ENCODE peak calls at places on chromosomes 5 and 9, in eight cellular contexts. P is GM23338, H is HCT116, C is PC-9, I is OCI-LY7, E is PC-3, X is SK-N-SH, W is MM.1S. T is an unnamed sample. For H3K9me2, the result is how much of the 10 kb centered on the place peaks cover.

GRCh38 chr5:151155149-151155776 is 2.3 kb downstream of the ANXA6 start:
- DNase-seq in H (no peak), E (no peak), X (no peak), W (no peak), P (no peak), I (peak), C (no peak), T (no peak)

GRCh38 chr5:169580964-169581363 is 2.6 kb upstream of the SPDL1 start:
- DNase-seq in X (no peak), P (no peak), E (no peak), I (no peak), H (no peak), C (no peak), W (no peak), T (no peak)

GRCh38 chr9:123073991-123074422 is 40.5 kb downstream of the GPR21 start:
- DNase-seq in C (no peak), X (no peak), P (no peak), E (no peak), H (no peak), I (no peak), W (no peak), T (no peak)

GRCh38 chr9:72888032-72888431 is 64.8 kb downstream of the ALDH1A1 start:
- DNase-seq in W (no peak), I (no peak), X (no peak), C (no peak), P (no peak), E (no peak), H (no peak), T (no peak)

GRCh38 chr9:214488-215448 is at the start of gene DOCK8:
- DNase-seq in I (peak), P (peak), W (peak), C (peak), H (peak), X (peak), E (peak), T (peak)

GRCh38 chr9:70607329-70607728 is 192.9 kb upstream of the KLF9 start:
- DNase-seq in W (no peak), H (no peak), X (no peak), I (no peak), P (no peak), E (no peak), C (no peak), T (no peak)

GRCh38 chr5:109863752-109864151 is 174.0 kb downstream of the MAN2A1 start:
- DNase-seq in E (peak), H (no peak), W (no peak), I (no peak), C (no peak), X (no peak), P (no peak), T (no peak)

GRCh38 chr9:85729882-85730281 is 11.9 kb downstream of the AGTPBP1 start:
- DNase-seq in I (no peak), X (no peak), P (no peak), W (no peak), C (no peak), H (no peak), E (no peak), T (no peak)

GRCh38 chr9:33012328-33013068 is 11.1 kb upstream of the APTX start:
- DNase-seq in E (no peak), X (no peak), I (no peak), H (no peak), C (no peak), P (no peak), W (no peak), T (no peak)

GRCh38 chr9:109313351-109313750 is 7.5 kb downstream of the EPB41L4B start:
- DNase-seq in C (no peak), W (no peak), X (no peak), H (no peak), I (no peak), P (no peak), E (no peak), T (no peak)

GRCh38 chr5:157328277-157328912 is 62.5 kb downstream of the CYFIP2 start:
- DNase-seq in X (peak), E (peak), P (peak), I (peak), C (peak), W (peak), H (peak), T (peak)

GRCh38 chr9:35689601-35690446 is at the start of gene TPM2:
- DNase-seq in I (no peak), C (no peak), P (peak), H (peak), E (no peak), W (no peak), X (peak), T (peak)

GRCh38 chr9:92265159-92265558 is 28.3 kb downstream of the IARS1 start:
- DNase-seq in E (peak), H (no peak), W (no peak), P (no peak), C (peak), X (no peak), I (no peak), T (no peak)

GRCh38 chr5:89065919-89066318 is 182.9 kb upstream of the MEF2C start:
- DNase-seq in C (no peak), I (no peak), W (peak), X (no peak), H (no peak), E (no peak), P (peak), T (peak)

GRCh38 chr9:38008168-38009034 is 60.6 kb downstream of the SHB start:
- DNase-seq in I (peak), X (no peak), H (peak), W (no peak), C (peak), E (peak), P (no peak), T (peak)

GRCh38 chr9:130561056-130561455 is 18.3 kb upstream of the FUBP3 start:
- DNase-seq in I (no peak), E (no peak), W (no peak), P (no peak), X (no peak), H (no peak), C (no peak), T (no peak)

GRCh38 chr5:72117281-72117680 is 10.0 kb downstream of the MAP1B start:
- DNase-seq in C (no peak), H (no peak), I (no peak), X (no peak), E (no peak), P (no peak), W (no peak), T (no peak)

GRCh38 chr5:149053027-149053705 is 9.7 kb downstream of the SH3TC2 start:
- DNase-seq in E (peak), P (no peak), H (no peak), W (no peak), C (peak), I (no peak), X (no peak), T (no peak)
- TF ChIP-seq CTCF in E (peak), P (no peak), H (no peak), W (no peak), C (no peak), I (no peak), X (no peak), T (no peak)

DNA sequence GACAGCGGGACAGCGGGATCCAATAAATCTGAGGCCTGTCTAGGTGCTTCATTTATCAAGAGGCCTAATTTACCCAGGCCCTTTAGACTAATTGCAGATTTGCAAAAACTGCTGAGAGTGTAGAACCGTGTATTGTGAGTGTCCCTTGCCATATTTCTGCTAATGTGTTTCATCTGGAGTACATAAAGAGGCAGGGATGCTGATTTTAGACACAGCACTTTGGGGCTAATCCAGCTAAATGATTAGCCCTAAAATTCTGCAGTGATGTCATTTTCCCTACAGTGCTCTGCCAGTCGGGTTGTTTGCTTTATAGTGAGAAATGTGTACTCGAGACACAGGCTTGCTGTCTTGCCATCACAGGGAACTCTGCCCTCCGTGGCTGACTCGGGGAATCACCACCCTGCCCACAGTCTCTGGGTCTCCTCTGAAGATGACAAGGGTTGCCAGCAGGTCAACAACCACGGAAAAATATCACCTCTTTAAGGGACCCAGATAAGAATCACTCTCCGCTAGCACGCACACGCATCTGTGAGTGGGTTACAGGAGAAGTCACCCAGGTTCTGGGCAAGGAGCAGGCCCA is 592.0 kb downstream of the BNC2 start:
- DNase-seq in W (no peak), X (peak), H (no peak), I (no peak), C (no peak), E (no peak), P (no peak), T (no peak)
- H3K9me2 ChIP-seq in W (under half), X (under half), H (under half), I (under half), C (under half), E (under half), P (under half), T (under half)

GRCh38 chr5:91095786-91096380 is 287.2 kb downstream of the ARRDC3 start:
- DNase-seq in I (no peak), C (no peak), W (no peak), H (no peak), P (peak), X (no peak), E (no peak), T (no peak)

GRCh38 chr5:91103353-91104061 is 279.6 kb downstream of the ARRDC3 start:
- DNase-seq in H (no peak), X (no peak), P (no peak), I (no peak), W (no peak), E (no peak), C (no peak), T (no peak)

GRCh38 chr5:91095321-91095720 is 287.8 kb downstream of the ARRDC3 start:
- DNase-seq in I (no peak), X (no peak), W (no peak), C (no peak), H (no peak), E (no peak), P (no peak), T (no peak)

GRCh38 chr5:91101777-91102379 is 281.2 kb downstream of the ARRDC3 start:
- DNase-seq in C (peak), X (peak), E (peak), I (peak), H (peak), P (peak), W (peak), T (peak)

DNA sequence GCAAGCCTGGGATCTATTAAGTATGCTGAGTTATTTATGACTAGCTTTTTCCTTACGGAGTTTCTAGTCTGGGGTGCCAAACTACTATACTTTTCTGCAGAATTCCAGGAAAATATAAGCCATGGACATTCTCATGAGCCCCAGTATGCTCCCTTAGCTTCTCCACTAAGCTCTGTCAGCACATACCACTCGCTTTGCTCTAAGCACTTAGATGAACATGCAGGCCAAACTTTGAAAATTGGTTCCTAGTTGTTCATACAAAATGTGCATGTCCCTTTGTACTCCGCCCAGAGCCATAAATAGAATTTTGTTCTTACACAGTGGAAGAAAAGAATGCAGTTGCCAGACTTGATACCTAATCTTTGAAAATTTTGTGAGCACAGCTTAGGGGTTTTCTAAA is 284.5 kb downstream of the ARRDC3 start:
- DNase-seq in P (no peak), X (no peak), I (no peak), H (no peak), E (no peak), C (no peak), W (no peak), T (peak)
- TF ChIP-seq CTCF in P (no peak), X (no peak), I (no peak), H (no peak), E (no peak), C (no peak), W (no peak), T (no peak)

DNA sequence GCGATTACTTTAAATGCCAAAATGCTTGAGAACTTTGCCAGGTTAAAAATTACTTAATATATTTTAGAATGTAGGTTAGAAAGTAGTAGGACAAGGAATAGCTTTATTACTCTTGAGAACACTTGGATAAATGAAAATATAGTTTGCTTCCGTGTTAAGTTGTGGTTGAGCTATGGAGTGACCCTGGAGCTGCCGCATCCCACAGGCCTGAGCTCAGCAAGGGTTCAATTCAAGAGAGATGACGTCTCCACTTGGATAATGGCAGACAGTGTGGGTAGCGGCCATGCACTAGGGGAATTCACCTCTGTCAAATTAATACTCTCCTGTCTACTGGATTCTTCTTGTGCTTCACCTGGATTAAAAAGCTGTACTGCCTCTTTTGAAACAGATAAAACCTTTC is 105.0 kb downstream of the GAPVD1 start:
- DNase-seq in I (no peak), P (no peak), H (no peak), C (no peak), E (no peak), W (no peak), X (no peak), T (no peak)
- H3K9me2 ChIP-seq in I (under half), P (under half), H (under half), C (under half), E (under half), W (under half), X (under half), T (under half)

T was measured in hepatocyte.